ENCODE peak calls at places on chromosome 22, in ten cellular contexts. R is AG08395, M is substantia nigra, D is ELF-1, F is mucosa of gallbladder, G is neural crest cell, E is NCI-H460, B is posterior cingulate gyrus, K is GM03348, Q is small intestine. A is an unnamed sample.

GRCh38 chr22:28208036-28208435 is 289.0 kb upstream of the PITPNB start:
- DNase-seq in R (no peak), M (no peak), D (no peak), F (no peak), G (no peak), E (no peak), B (no peak), K (no peak), Q (no peak), A (no peak)

GRCh38 chr22:48268771-48269552 is 1506.5 kb downstream of the TBC1D22A start:
- DNase-seq in R (no peak), M (no peak), D (no peak), F (no peak), G (no peak), E (no peak), B (no peak), K (no peak), Q (no peak), A (peak; percentile 41)

GRCh38 chr22:27663031-27663367 is 138.6 kb downstream of the MN1 start:
- DNase-seq in R (no peak), M (no peak), D (no peak), F (no peak), G (no peak), E (no peak), B (no peak), K (no peak), Q (no peak), A (no peak)

GRCh38 chr22:49724893-49725489 is 102.7 kb downstream of the BRD1 start:
- DNase-seq in R (peak; percentile 76), M (peak; percentile 27), D (peak; percentile 88), F (peak; percentile 41), G (peak; percentile 83), E (peak; percentile 40), B (peak; percentile 70), K (peak; percentile 89), Q (peak; percentile 32), A (peak; percentile 66)

GRCh38 chr22:49423125-49423650 is 404.5 kb downstream of the BRD1 start:
- DNase-seq in R (no peak), M (no peak), D (no peak), F (no peak), G (no peak), E (no peak), B (no peak), K (no peak), Q (no peak), A (no peak)

GRCh38 chr22:19886605-19887250 is 32.1 kb upstream of the GNB1L start:
- DNase-seq in R (peak; percentile 65), M (no peak), D (no peak), F (no peak), G (no peak), E (no peak), B (no peak), K (peak; percentile 78), Q (no peak), A (no peak)

GRCh38 chr22:19879996-19880785 is 25.5 kb upstream of the GNB1L start:
- DNase-seq in R (no peak), M (no peak), D (peak; percentile 18), F (no peak), G (no peak), E (no peak), B (no peak), K (no peak), Q (no peak), A (peak; percentile 33)

GRCh38 chr22:17846326-17846992 is 72.2 kb upstream of the BID start:
- DNase-seq in R (peak; percentile 36), M (no peak), D (peak; percentile 61), F (no peak), G (no peak), E (no peak), B (no peak), K (peak; percentile 49), Q (no peak), A (no peak)

GRCh38 chr22:46027219-46028068 is 50.5 kb upstream of the WNT7B start:
- DNase-seq in R (peak; percentile 31), M (peak; percentile 86), D (no peak), F (no peak), G (peak; percentile 35), E (no peak), B (peak; percentile 79), K (peak; percentile 54), Q (peak; percentile 86), A (no peak)

GRCh38 chr22:45503816-45504702 is 1.4 kb downstream of the FBLN1 start:
- DNase-seq in R (peak; percentile 68), M (no peak), D (peak; percentile 86), F (no peak), G (peak; percentile 74), E (no peak), B (no peak), K (peak; percentile 74), Q (no peak), A (peak; percentile 72)

GRCh38 chr22:50528682-50529415 is 963 bp downstream of the TYMP start:
- DNase-seq in R (no peak), M (no peak), D (no peak), F (no peak), G (no peak), E (no peak), B (no peak), K (peak; percentile 5), Q (peak; percentile 21), A (no peak)

GRCh38 chr22:26763633-26764295 is 106.4 kb downstream of the MIAT start:
- DNase-seq in R (peak; percentile 77), M (no peak), D (no peak), F (no peak), G (no peak), E (peak; percentile 35), B (no peak), K (peak; percentile 47), Q (no peak), A (peak; percentile 97)

GRCh38 chr22:37462983-37463382 is 23.2 kb downstream of the MFNG start:
- DNase-seq in R (peak; percentile 44), M (no peak), D (peak; percentile 72), F (no peak), G (peak; percentile 45), E (no peak), B (no peak), K (peak; percentile 56), Q (peak; percentile 31), A (no peak)

GRCh38 chr22:44445307-44445680 is 52.7 kb downstream of the RTL6 start:
- DNase-seq in R (no peak), M (no peak), D (no peak), F (no peak), G (no peak), E (no peak), B (no peak), K (no peak), Q (no peak), A (no peak)

GRCh38 chr22:16608931-16609330 is 16.3 kb upstream of the CCT8L2 start:
- DNase-seq in R (no peak), M (no peak), D (no peak), F (no peak), G (no peak), E (no peak), B (no peak), K (no peak), Q (no peak), A (no peak)

GRCh38 chr22:48921411-48921903 is 906.2 kb downstream of the BRD1 start:
- DNase-seq in R (no peak), M (peak; percentile 83), D (no peak), F (no peak), G (no peak), E (no peak), B (peak; percentile 64), K (no peak), Q (no peak), A (no peak)

GRCh38 chr22:33274214-33274828 is 216.1 kb upstream of the SYN3 start:
- DNase-seq in R (no peak), M (no peak), D (peak; percentile 53), F (no peak), G (peak; percentile 12), E (peak; percentile 1), B (no peak), K (no peak), Q (peak; percentile 5), A (no peak)

GRCh38 chr22:50507991-50508884 is at the start of gene NCAPH2:
- DNase-seq in R (peak; percentile 100), M (peak; percentile 99), D (peak; percentile 96), F (peak; percentile 97), G (peak; percentile 97), E (peak; percentile 91), B (peak; percentile 98), K (peak; percentile 100), Q (peak; percentile 98), A (peak; percentile 94)

GRCh38 chr22:23305922-23306374 is 125.6 kb downstream of the BCR start:
- DNase-seq in R (no peak), M (peak; percentile 83), D (no peak), F (peak; percentile 78), G (no peak), E (no peak), B (peak; percentile 72), K (no peak), Q (peak; percentile 4), A (peak; percentile 87)

GRCh38 chr22:31289335-31289734 is 3.0 kb downstream of the PIK3IP1 start:
- DNase-seq in R (no peak), M (no peak), D (no peak), F (no peak), G (no peak), E (no peak), B (no peak), K (no peak), Q (peak; percentile 72), A (no peak)

GRCh38 chr22:38523479-38523878 is 17.4 kb upstream of the DDX17 start:
- DNase-seq in R (no peak), M (no peak), D (no peak), F (no peak), G (no peak), E (no peak), B (no peak), K (no peak), Q (no peak), A (no peak)

A was measured in SJSA1.